ENCODE peak calls at places on chromosome 1, in seven cellular contexts. B is CD8-positive, alpha-beta T cell; L is testis; A is aorta; J is PC-3; M is GM12864; D is brain microvascular endothelial cell. F is an unnamed sample.

GRCh38 chr1:81559662-81560350 is 240.9 kb upstream of the ADGRL2 start:
- DNase-seq in J (peak), A (no peak), D (no peak), B (no peak), M (no peak), L (no peak), F (no peak)

GRCh38 chr1:32028746-32029145 is 15.1 kb downstream of the KHDRBS1 start:
- DNase-seq in D (no peak), A (no peak), J (no peak), B (no peak), M (no peak), L (no peak), F (no peak)

GRCh38 chr1:42137766-42138165 is 15.4 kb upstream of the GUCA2B start:
- DNase-seq in A (no peak), D (no peak), B (no peak), M (no peak), J (no peak), L (no peak), F (no peak)

GRCh38 chr1:201019321-201019977 is 4.1 kb downstream of the KIF21B start:
- DNase-seq in B (peak), M (peak), L (peak), J (peak), A (peak), D (peak), F (peak)

GRCh38 chr1:21342961-21343838 is 52.9 kb upstream of the ECE1 start:
- DNase-seq in B (no peak), D (no peak), J (no peak), L (peak), M (no peak), A (no peak), F (no peak)

GRCh38 chr1:9755441-9755995 is 68.2 kb downstream of the CLSTN1 start:
- DNase-seq in L (no peak), M (no peak), J (no peak), B (no peak), D (no peak), A (no peak), F (no peak)

GRCh38 chr1:173669491-173669941 is at the start of gene ANKRD45:
- DNase-seq in D (peak), M (no peak), B (no peak), L (peak), A (peak), J (no peak), F (no peak)

GRCh38 chr1:9720785-9721605 is 69.5 kb downstream of the PIK3CD start:
- DNase-seq in M (no peak), A (no peak), B (no peak), L (no peak), D (no peak), J (no peak), F (no peak)

GRCh38 chr1:98991127-98992003 is 13.3 kb downstream of the PLPPR5 start:
- DNase-seq in B (no peak), A (no peak), J (peak), D (peak), L (no peak), M (no peak), F (peak)

GRCh38 chr1:43867946-43868740 is 65.5 kb upstream of the ARTN start:
- DNase-seq in D (peak), M (no peak), J (peak), B (peak), A (no peak), L (no peak), F (no peak)

GRCh38 chr1:112219267-112219666 is 176.7 kb upstream of the CTTNBP2NL start:
- DNase-seq in L (no peak), J (no peak), A (no peak), D (no peak), B (no peak), M (no peak), F (no peak)

GRCh38 chr1:111769517-111770146 is 13.9 kb downstream of the DDX20 start:
- DNase-seq in D (peak), L (peak), A (no peak), J (peak), M (peak), B (peak), F (no peak)

GRCh38 chr1:183989078-183989577 is 48.4 kb downstream of the COLGALT2 start:
- DNase-seq in J (peak), L (peak), A (peak), B (no peak), M (peak), D (peak), F (no peak)

GRCh38 chr1:46081206-46081605 is 51.2 kb downstream of the PIK3R3 start:
- DNase-seq in M (no peak), B (no peak), J (no peak), A (no peak), D (no peak), L (no peak), F (no peak)

GRCh38 chr1:27601771-27602509 is 2.0 kb downstream of the AHDC1 start:
- DNase-seq in A (peak), D (no peak), B (no peak), L (no peak), M (no peak), J (peak), F (peak)

GRCh38 chr1:19639999-19640362 is 4.1 kb upstream of the NBL1 start:
- DNase-seq in M (no peak), J (peak), B (no peak), D (no peak), L (no peak), A (no peak), F (no peak)

GRCh38 chr1:183800449-183800848 is 4.5 kb upstream of the RGL1 start:
- DNase-seq in J (no peak), A (no peak), B (no peak), L (no peak), M (no peak), D (no peak), F (no peak)

GRCh38 chr1:167630568-167631385 is 745 bp downstream of the RCSD1 start:
- DNase-seq in D (no peak), L (no peak), B (peak), J (no peak), M (no peak), A (no peak), F (no peak)

GRCh38 chr1:204093421-204093717 is 20.5 kb downstream of the SOX13 start:
- DNase-seq in L (no peak), B (no peak), A (no peak), J (no peak), M (no peak), D (no peak), F (peak)

GRCh38 chr1:16420719-16421118 is 16.5 kb downstream of the SPATA21 start:
- DNase-seq in J (no peak), L (no peak), M (peak), A (no peak), B (peak), D (no peak), F (peak)

GRCh38 chr1:3460653-3461237 is 6.3 kb downstream of the ARHGEF16 start:
- DNase-seq in M (no peak), L (peak), J (peak), D (peak), B (no peak), A (peak), F (peak)

GRCh38 chr1:192852001-192852400 is 43.2 kb downstream of the RGS2 start:
- DNase-seq in L (no peak), M (no peak), D (no peak), A (no peak), J (no peak), B (no peak), F (no peak)

GRCh38 chr1:158067651-158068050 is 74.2 kb downstream of the KIRREL1 start:
- DNase-seq in L (no peak), J (no peak), D (peak), M (no peak), A (peak), B (no peak), F (no peak)

GRCh38 chr1:94783342-94784264 is 36.6 kb upstream of the SLC44A3 start:
- DNase-seq in A (peak), L (peak), D (peak), J (peak), M (no peak), B (no peak), F (peak)

GRCh38 chr1:201072149-201072548 is 40.1 kb downstream of the CACNA1S start:
- DNase-seq in M (no peak), D (peak), J (peak), B (no peak), A (no peak), L (no peak), F (no peak)

GRCh38 chr1:40476924-40477679 is at the start of gene ZFP69:
- DNase-seq in M (no peak), B (peak), A (peak), L (peak), J (no peak), D (peak), F (peak)

GRCh38 chr1:229508823-229509337 is 739 bp upstream of the NUP133 start:
- DNase-seq in D (no peak), A (no peak), B (no peak), L (no peak), M (no peak), J (no peak), F (no peak)

GRCh38 chr1:151368000-151368744 is 4.3 kb downstream of the SELENBP1 start:
- DNase-seq in M (no peak), J (no peak), L (peak), B (no peak), A (no peak), D (no peak), F (no peak)

GRCh38 chr1:84715620-84716019 is 25.4 kb upstream of the SSX2IP start:
- DNase-seq in M (no peak), L (no peak), D (no peak), J (no peak), A (no peak), B (no peak), F (no peak)

GRCh38 chr1:7456683-7457082 is 314.4 kb upstream of the VAMP3 start:
- DNase-seq in J (no peak), D (no peak), A (no peak), B (no peak), M (no peak), L (no peak), F (no peak)

GRCh38 chr1:227094249-227094966 is 154.3 kb downstream of the COQ8A start:
- DNase-seq in B (no peak), J (peak), M (no peak), D (no peak), L (no peak), A (no peak), F (no peak)

GRCh38 chr1:181417915-181418314 is 65.4 kb upstream of the CACNA1E start:
- DNase-seq in B (no peak), D (no peak), M (no peak), L (no peak), J (no peak), A (no peak), F (no peak)

GRCh38 chr1:71193153-71193552 is 112.3 kb upstream of the ZRANB2 start:
- DNase-seq in B (no peak), D (no peak), L (peak), J (no peak), M (no peak), A (no peak), F (no peak)

GRCh38 chr1:233005703-233006102 is 55.3 kb downstream of the NTPCR start:
- DNase-seq in L (no peak), M (no peak), J (peak), A (no peak), B (no peak), D (peak), F (no peak)

GRCh38 chr1:90550616-90551406 is 166.3 kb downstream of the BARHL2 start:
- DNase-seq in D (no peak), L (no peak), M (no peak), J (peak), A (no peak), B (no peak), F (no peak)

DNA sequence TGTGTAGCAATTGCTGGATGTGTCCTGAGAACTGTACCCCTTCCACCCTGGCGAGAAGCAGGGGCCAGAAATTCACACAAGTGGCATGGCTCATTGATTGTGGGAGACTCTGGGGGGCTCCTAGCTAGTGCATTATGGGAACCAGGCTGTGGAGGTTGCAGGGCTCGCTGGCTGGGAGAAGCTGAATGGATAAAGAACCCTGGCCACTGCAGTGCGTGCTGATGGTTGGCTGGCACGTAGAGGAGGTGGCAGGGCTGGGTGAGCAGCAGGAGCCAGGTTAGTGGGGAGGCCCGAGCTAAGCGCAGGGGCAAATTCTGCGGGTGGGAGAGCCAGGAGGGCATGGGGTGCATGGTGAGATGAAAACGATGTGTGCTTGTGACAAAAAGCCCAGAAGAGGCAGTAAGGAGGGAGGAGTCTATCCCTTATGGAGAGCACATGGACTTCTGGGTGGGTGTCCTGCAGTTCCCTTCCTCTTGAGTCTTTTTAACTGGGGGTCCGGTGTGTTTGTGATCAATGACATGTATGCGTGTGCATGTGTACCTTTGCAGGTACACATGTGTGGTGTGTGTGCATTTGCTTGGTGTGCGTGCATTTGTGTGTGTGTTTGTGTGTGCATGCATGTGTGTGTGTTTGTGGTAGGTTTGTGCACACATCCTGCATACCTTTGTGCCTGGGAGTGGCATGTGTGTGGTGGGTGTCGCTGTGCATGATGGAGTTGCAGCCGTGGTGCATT is 3.6 kb downstream of the GUK1 start:
- DNase-seq in M (no peak), B (peak), L (no peak), J (no peak), A (no peak), D (no peak), F (no peak)
- H3K4me3 ChIP-seq in M (no peak), B (no peak), L (no peak), J (no peak), A (no peak), D (no peak), F (no peak)

GRCh38 chr1:18145851-18146618 is 38.4 kb downstream of the IGSF21 start:
- DNase-seq in M (no peak), B (no peak), L (no peak), J (no peak), A (no peak), D (no peak), F (peak)

GRCh38 chr1:18151436-18151835 is 43.8 kb downstream of the IGSF21 start:
- DNase-seq in A (peak), D (no peak), L (no peak), M (no peak), B (no peak), J (no peak), F (no peak)

GRCh38 chr1:18147672-18148071 is 40.1 kb downstream of the IGSF21 start:
- DNase-seq in B (no peak), L (no peak), A (no peak), J (no peak), M (no peak), D (no peak), F (no peak)

GRCh38 chr1:18146886-18147285 is 39.3 kb downstream of the IGSF21 start:
- DNase-seq in M (no peak), D (no peak), L (no peak), J (no peak), B (no peak), A (no peak), F (no peak)

GRCh38 chr1:18149113-18149641 is 41.6 kb downstream of the IGSF21 start:
- DNase-seq in B (no peak), D (no peak), L (no peak), J (peak), M (no peak), A (no peak), F (no peak)
- H3K4me3 ChIP-seq in B (no peak), D (no peak), L (no peak), J (no peak), M (no peak), A (no peak), F (no peak)

GRCh38 chr1:93694833-93695232 is 13.2 kb upstream of the BCAR3 start:
- DNase-seq in D (no peak), J (peak), A (no peak), B (no peak), M (no peak), L (no peak), F (no peak)

GRCh38 chr1:93692451-93692861 is 10.8 kb upstream of the BCAR3 start:
- DNase-seq in L (no peak), J (peak), A (no peak), B (no peak), M (no peak), D (no peak), F (no peak)

GRCh38 chr1:93695411-93696005 is 13.9 kb upstream of the BCAR3 start:
- DNase-seq in B (no peak), M (peak), A (no peak), J (no peak), L (no peak), D (no peak), F (no peak)

GRCh38 chr1:93692983-93693591 is 11.4 kb upstream of the BCAR3 start:
- DNase-seq in M (peak), J (peak), L (no peak), D (peak), A (peak), B (no peak), F (no peak)

GRCh38 chr1:93694039-93694438 is 12.4 kb upstream of the BCAR3 start:
- DNase-seq in B (no peak), D (no peak), J (peak), L (no peak), A (peak), M (no peak), F (no peak)
- H3K4me3 ChIP-seq in B (no peak), D (no peak), J (peak), L (no peak), A (no peak), M (no peak), F (no peak)

GRCh38 chr1:85992756-85993155 is 163.8 kb downstream of the COL24A1 start:
- DNase-seq in B (no peak), L (no peak), A (no peak), J (peak), D (peak), M (peak), F (no peak)
- H3K4me3 ChIP-seq in B (no peak), L (no peak), A (no peak), J (no peak), D (no peak), M (peak), F (no peak)

F was measured in mucosa of descending colon.